ENCODE peak calls at places on chromosomes 11 and 22, in four cellular contexts. One of them, this sample, is unnamed. For H3K4me1, the result is how much of the 10 kb centered on the place peaks cover.

GRCh38 chr11:14463623-14464022 is 36.0 kb downstream of the COPB1 start:
- DNase-seq in suprapubic skin: no peak
- DNase-seq in Panc1: no peak
- DNase-seq in transverse colon: no peak
- DNase-seq in this sample: no peak

GRCh38 chr11:44766112-44766971 is 39.6 kb downstream of the TSPAN18 start:
- DNase-seq in Panc1: no peak
- DNase-seq in suprapubic skin: peak
- DNase-seq in transverse colon: no peak
- DNase-seq in this sample: no peak

GRCh38 chr11:14095882-14096281 is 133.4 kb downstream of the SPON1 start:
- DNase-seq in transverse colon: no peak
- DNase-seq in suprapubic skin: no peak
- DNase-seq in Panc1: no peak
- DNase-seq in this sample: no peak

GRCh38 chr22:26033071-26033470 is 136.2 kb upstream of the SEZ6L start:
- DNase-seq in transverse colon: no peak
- DNase-seq in Panc1: no peak
- DNase-seq in suprapubic skin: no peak
- DNase-seq in this sample: no peak

GRCh38 chr22:45059296-45059695 is 49.5 kb upstream of the PHF21B start:
- DNase-seq in Panc1: no peak
- DNase-seq in suprapubic skin: no peak
- DNase-seq in transverse colon: no peak
- DNase-seq in this sample: no peak

GRCh38 chr11:107042748-107043147 is 24.5 kb upstream of the GUCY1A2 start:
- DNase-seq in suprapubic skin: no peak
- DNase-seq in Panc1: no peak
- DNase-seq in transverse colon: no peak
- DNase-seq in this sample: no peak

GRCh38 chr11:134786636-134787035 is 374.6 kb upstream of the B3GAT1 start:
- DNase-seq in Panc1: no peak
- DNase-seq in transverse colon: no peak
- DNase-seq in suprapubic skin: no peak
- DNase-seq in this sample: no peak

GRCh38 chr22:31206896-31207687 is 5.0 kb upstream of the LIMK2 start:
- DNase-seq in transverse colon: peak
- DNase-seq in suprapubic skin: no peak
- DNase-seq in Panc1: no peak
- DNase-seq in this sample: no peak

GRCh38 chr11:126426126-126426525 is 70.6 kb downstream of the ST3GAL4 start:
- DNase-seq in transverse colon: peak
- DNase-seq in Panc1: no peak
- DNase-seq in suprapubic skin: no peak
- DNase-seq in this sample: no peak

GRCh38 chr11:73931039-73931645 is 19.7 kb upstream of the DNAJB13 start:
- DNase-seq in Panc1: peak
- DNase-seq in suprapubic skin: no peak
- DNase-seq in transverse colon: no peak
- DNase-seq in this sample: no peak

GRCh38 chr11:85811624-85812023 is 683 bp upstream of the SYTL2 start:
- DNase-seq in Panc1: no peak
- DNase-seq in suprapubic skin: no peak
- DNase-seq in transverse colon: no peak
- DNase-seq in this sample: no peak

GRCh38 chr11:69948256-69949141 is 129.3 kb upstream of the FGF3 start:
- DNase-seq in transverse colon: peak
- DNase-seq in Panc1: no peak
- DNase-seq in suprapubic skin: no peak
- DNase-seq in this sample: no peak

GRCh38 chr11:119513806-119514170 is 90.8 kb upstream of the THY1 start:
- DNase-seq in Panc1: no peak
- DNase-seq in suprapubic skin: no peak
- DNase-seq in transverse colon: no peak
- DNase-seq in this sample: no peak

GRCh38 chr22:39264344-39265116 is 19.7 kb upstream of the PDGFB start:
- DNase-seq in Panc1: no peak
- DNase-seq in suprapubic skin: no peak
- DNase-seq in transverse colon: peak
- DNase-seq in this sample: peak

GRCh38 chr22:33806191-33806590 is 114.1 kb downstream of the LARGE1 start:
- DNase-seq in suprapubic skin: no peak
- DNase-seq in transverse colon: peak
- DNase-seq in Panc1: no peak
- DNase-seq in this sample: peak

GRCh38 chr11:125887373-125888324 is at the start of gene HYLS1:
- DNase-seq in transverse colon: peak
- DNase-seq in suprapubic skin: peak
- DNase-seq in Panc1: peak
- DNase-seq in this sample: peak

GRCh38 chr11:63998558-63999348 is 12.5 kb downstream of the OTUB1 start:
- DNase-seq in transverse colon: no peak
- DNase-seq in suprapubic skin: no peak
- DNase-seq in Panc1: no peak
- DNase-seq in this sample: no peak

GRCh38 chr11:134531331-134532135 is 119.5 kb upstream of the B3GAT1 start:
- DNase-seq in transverse colon: no peak
- DNase-seq in suprapubic skin: peak
- DNase-seq in Panc1: no peak
- DNase-seq in this sample: peak

GRCh38 chr11:35792846-35793192 is 130.2 kb downstream of the TRIM44 start:
- DNase-seq in Panc1: no peak
- DNase-seq in suprapubic skin: no peak
- DNase-seq in transverse colon: no peak
- DNase-seq in this sample: no peak

GRCh38 chr11:13337986-13338436 is 60.4 kb downstream of the BMAL1 start:
- DNase-seq in Panc1: no peak
- DNase-seq in suprapubic skin: no peak
- DNase-seq in transverse colon: no peak
- DNase-seq in this sample: no peak

GRCh38 chr11:121723261-121723741 is 270.5 kb upstream of the SORL1-AS1 start:
- DNase-seq in Panc1: no peak
- DNase-seq in transverse colon: no peak
- DNase-seq in suprapubic skin: no peak
- DNase-seq in this sample: peak

GRCh38 chr11:109197656-109198055 is 224.3 kb upstream of the C11orf87 start:
- DNase-seq in suprapubic skin: no peak
- DNase-seq in transverse colon: no peak
- DNase-seq in Panc1: no peak
- DNase-seq in this sample: no peak

GRCh38 chr11:101478587-101479375 is 105.0 kb downstream of the TRPC6 start:
- DNase-seq in suprapubic skin: no peak
- DNase-seq in transverse colon: no peak
- DNase-seq in Panc1: no peak
- DNase-seq in this sample: no peak

GRCh38 chr11:221998-222789 is 13.9 kb downstream of the SIRT3 start:
- DNase-seq in Panc1: no peak
- DNase-seq in suprapubic skin: peak
- DNase-seq in transverse colon: no peak
- DNase-seq in this sample: peak

GRCh38 chr22:30667486-30668305 is at the start of gene DUSP18:
- DNase-seq in transverse colon: peak
- DNase-seq in Panc1: no peak
- DNase-seq in suprapubic skin: peak
- DNase-seq in this sample: peak

GRCh38 chr11:73205666-73206343 is 12.3 kb upstream of the P2RY2 start:
- DNase-seq in transverse colon: peak
- DNase-seq in Panc1: no peak
- DNase-seq in suprapubic skin: peak
- DNase-seq in this sample: no peak

GRCh38 chr22:38700271-38700788 is 413 bp downstream of the JOSD1 start:
- DNase-seq in suprapubic skin: peak
- DNase-seq in Panc1: no peak
- DNase-seq in transverse colon: peak
- DNase-seq in this sample: peak

GRCh38 chr11:119056397-119056999 is 507 bp downstream of the HYOU1 start:
- DNase-seq in transverse colon: peak
- DNase-seq in Panc1: no peak
- DNase-seq in suprapubic skin: no peak
- DNase-seq in this sample: peak

GRCh38 chr22:21712751-21713427 is 22.7 kb downstream of the YPEL1 start:
- DNase-seq in transverse colon: peak
- DNase-seq in Panc1: peak
- DNase-seq in suprapubic skin: peak
- DNase-seq in this sample: no peak

GRCh38 chr11:13775471-13775870 is 107.0 kb downstream of the FAR1 start:
- DNase-seq in transverse colon: peak
- DNase-seq in suprapubic skin: no peak
- DNase-seq in Panc1: no peak
- DNase-seq in this sample: no peak

GRCh38 chr22:28883917-28884753 is 763 bp downstream of the ZNRF3 start:
- DNase-seq in suprapubic skin: no peak
- DNase-seq in transverse colon: peak
- DNase-seq in Panc1: no peak
- DNase-seq in this sample: peak

GRCh38 chr11:112366012-112366411 is 105.4 kb upstream of the PLET1 start:
- DNase-seq in suprapubic skin: no peak
- DNase-seq in transverse colon: no peak
- DNase-seq in Panc1: no peak
- DNase-seq in this sample: no peak

GRCh38 chr11:112367453-112367852 is 106.8 kb upstream of the PLET1 start:
- DNase-seq in transverse colon: no peak
- DNase-seq in suprapubic skin: no peak
- DNase-seq in Panc1: no peak
- DNase-seq in this sample: no peak

GRCh38 chr11:112364962-112365481 is 104.4 kb upstream of the PLET1 start:
- DNase-seq in suprapubic skin: no peak
- DNase-seq in transverse colon: peak
- DNase-seq in Panc1: peak
- DNase-seq in this sample: peak

GRCh38 chr11:112368402-112368801 is 107.7 kb upstream of the PLET1 start:
- DNase-seq in Panc1: no peak
- DNase-seq in transverse colon: no peak
- DNase-seq in suprapubic skin: no peak
- DNase-seq in this sample: no peak

GRCh38 chr11:112366777-112367176 is 106.1 kb upstream of the PLET1 start:
- DNase-seq in suprapubic skin: no peak
- DNase-seq in transverse colon: no peak
- DNase-seq in Panc1: no peak
- DNase-seq in this sample: no peak
- TF ChIP-seq POLR2AphosphoS5 in suprapubic skin: no peak
- TF ChIP-seq POLR2AphosphoS5 in transverse colon: no peak
- TF ChIP-seq POLR2AphosphoS5 in Panc1: no peak
- TF ChIP-seq POLR2AphosphoS5 in this sample: no peak

GRCh38 chr22:41538583-41538982 is 5.7 kb downstream of the POLR3H start:
- DNase-seq in Panc1: no peak
- DNase-seq in transverse colon: no peak
- DNase-seq in suprapubic skin: no peak
- DNase-seq in this sample: no peak

GRCh38 chr22:41539146-41540005 is 4.9 kb downstream of the POLR3H start:
- DNase-seq in suprapubic skin: no peak
- DNase-seq in transverse colon: no peak
- DNase-seq in Panc1: no peak
- DNase-seq in this sample: no peak

GRCh38 chr22:41541484-41541883 is 2.8 kb downstream of the POLR3H start:
- DNase-seq in transverse colon: no peak
- DNase-seq in suprapubic skin: no peak
- DNase-seq in Panc1: no peak
- DNase-seq in this sample: no peak

GRCh38 chr22:41540006-41540315 is 4.3 kb downstream of the POLR3H start:
- DNase-seq in suprapubic skin: no peak
- DNase-seq in transverse colon: no peak
- DNase-seq in Panc1: no peak
- DNase-seq in this sample: no peak

GRCh38 chr22:41540365-41540764 is 3.9 kb downstream of the POLR3H start:
- DNase-seq in transverse colon: no peak
- DNase-seq in suprapubic skin: no peak
- DNase-seq in Panc1: no peak
- DNase-seq in this sample: no peak
- H3K4me1 ChIP-seq in transverse colon: under half
- H3K4me1 ChIP-seq in suprapubic skin: under half
- H3K4me1 ChIP-seq in Panc1: under half
- H3K4me1 ChIP-seq in this sample: under half

GRCh38 chr11:61587541-61587941 is 6.7 kb upstream of the SYT7 start:
- DNase-seq in Panc1: no peak
- DNase-seq in suprapubic skin: no peak
- DNase-seq in transverse colon: peak
- DNase-seq in this sample: peak

GRCh38 chr11:61581931-61582330 is 1.1 kb upstream of the SYT7 start:
- DNase-seq in transverse colon: no peak
- DNase-seq in Panc1: no peak
- DNase-seq in suprapubic skin: no peak
- DNase-seq in this sample: no peak

GRCh38 chr11:61587951-61588695 is 7.2 kb upstream of the SYT7 start:
- DNase-seq in suprapubic skin: no peak
- DNase-seq in Panc1: no peak
- DNase-seq in transverse colon: peak
- DNase-seq in this sample: peak

GRCh38 chr11:61586792-61587430 is 6.0 kb upstream of the SYT7 start:
- DNase-seq in Panc1: no peak
- DNase-seq in suprapubic skin: no peak
- DNase-seq in transverse colon: no peak
- DNase-seq in this sample: no peak

GRCh38 chr11:61585115-61585514 is 4.2 kb upstream of the SYT7 start:
- DNase-seq in transverse colon: no peak
- DNase-seq in suprapubic skin: no peak
- DNase-seq in Panc1: no peak
- DNase-seq in this sample: no peak
- TF ChIP-seq POLR2AphosphoS5 in transverse colon: no peak
- TF ChIP-seq POLR2AphosphoS5 in suprapubic skin: no peak
- TF ChIP-seq POLR2AphosphoS5 in Panc1: no peak
- TF ChIP-seq POLR2AphosphoS5 in this sample: no peak

GRCh38 chr11:59267196-59267595 is 54.5 kb upstream of the MPEG1 start:
- DNase-seq in transverse colon: no peak
- DNase-seq in Panc1: no peak
- DNase-seq in suprapubic skin: no peak
- DNase-seq in this sample: no peak

GRCh38 chr11:59271247-59271755 is 58.6 kb upstream of the MPEG1 start:
- DNase-seq in suprapubic skin: no peak
- DNase-seq in Panc1: no peak
- DNase-seq in transverse colon: no peak
- DNase-seq in this sample: no peak

GRCh38 chr11:59273008-59273841 is 60.5 kb upstream of the MPEG1 start:
- DNase-seq in transverse colon: peak
- DNase-seq in suprapubic skin: no peak
- DNase-seq in Panc1: no peak
- DNase-seq in this sample: no peak

GRCh38 chr11:59267738-59268475 is 55.2 kb upstream of the MPEG1 start:
- DNase-seq in Panc1: no peak
- DNase-seq in transverse colon: no peak
- DNase-seq in suprapubic skin: no peak
- DNase-seq in this sample: no peak

DNA sequence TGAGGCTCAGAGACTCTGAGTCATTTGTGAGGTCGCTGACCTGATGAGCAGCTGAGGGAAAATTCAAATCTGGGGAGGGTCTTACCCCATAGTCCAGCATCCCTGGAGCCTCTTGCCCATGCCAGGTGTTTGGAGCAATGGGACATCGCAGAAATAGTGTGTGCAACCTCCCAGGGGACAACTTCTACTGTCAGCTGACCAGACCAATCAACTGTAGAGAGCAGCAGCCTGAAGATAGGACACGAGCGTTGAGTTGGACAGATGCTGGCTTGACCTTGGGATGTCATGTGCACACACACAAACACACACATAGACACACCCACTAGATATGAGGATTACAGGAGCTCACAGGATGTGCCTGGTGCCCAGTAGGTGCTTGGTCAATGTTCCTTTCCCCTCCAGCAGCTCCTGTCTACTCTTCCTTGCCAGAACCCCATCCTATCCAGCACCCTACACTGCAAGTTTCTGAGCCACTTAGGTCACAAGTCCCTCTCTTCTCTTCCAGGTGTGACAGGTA is 59.1 kb upstream of the MPEG1 start:
- DNase-seq in suprapubic skin: no peak
- DNase-seq in Panc1: no peak
- DNase-seq in transverse colon: no peak
- DNase-seq in this sample: no peak
- H3K4me1 ChIP-seq in suprapubic skin: under half
- H3K4me1 ChIP-seq in Panc1: under half
- H3K4me1 ChIP-seq in transverse colon: under half
- H3K4me1 ChIP-seq in this sample: under half

This sample was measured in sigmoid colon.